ENCODE peak calls at places on chromosomes 6 and 20, in eight cellular contexts. G is psoas muscle; D is activated gamma-delta T cell treated with Interleukin-2 at 50 U/mL for 16 hours; K is fibroblast of gingiva; A is nucleus accumbens; I is KBM-7; T is activated CD4-positive, alpha-beta memory T cell treated with anti-CD3 and anti-CD28 coated beads, Interleukin-2, amount 10 ng/mL, durations not matched to agents 7 days and 5 days; X is endodermal cell. L is an unnamed sample.

GRCh38 chr6:44178424-44179071 is 19.9 kb downstream of the CAPN11 start:
- DNase-seq in G (no peak), D (no peak), K (no peak), A (no peak), I (no peak), T (no peak), X (no peak), L (no peak)

GRCh38 chr20:32982617-32983458 is 21.4 kb downstream of the SUN5 start:
- DNase-seq in G (no peak), D (no peak), K (no peak), A (no peak), I (no peak), T (no peak), X (no peak), L (no peak)

GRCh38 chr20:8464368-8464767 is 332.3 kb downstream of the PLCB1 start:
- DNase-seq in G (no peak), D (no peak), K (no peak), A (no peak), I (no peak), T (no peak), X (no peak), L (no peak)

GRCh38 chr20:13260620-13261279 is 39.7 kb downstream of the ISM1 start:
- DNase-seq in G (no peak), D (no peak), K (peak), A (no peak), I (no peak), T (no peak), X (no peak), L (no peak)

GRCh38 chr20:61185841-61186601 is 66.0 kb upstream of the CDH4 start:
- DNase-seq in G (no peak), D (no peak), K (peak), A (no peak), I (no peak), T (no peak), X (no peak), L (no peak)

GRCh38 chr6:167846997-167847606 is 20.4 kb downstream of the AFDN start:
- DNase-seq in G (no peak), D (no peak), K (no peak), A (no peak), I (no peak), T (no peak), X (no peak), L (no peak)

GRCh38 chr6:136677344-136677743 is 114.9 kb downstream of the MAP3K5 start:
- DNase-seq in G (no peak), D (no peak), K (no peak), A (no peak), I (no peak), T (no peak), X (no peak), L (no peak)

GRCh38 chr20:47727909-47728361 is 57.3 kb downstream of the SULF2 start:
- DNase-seq in G (no peak), D (no peak), K (no peak), A (peak), I (no peak), T (no peak), X (no peak), L (no peak)

GRCh38 chr6:144953552-144954240 is 668.6 kb downstream of the UTRN start:
- DNase-seq in G (no peak), D (no peak), K (peak), A (no peak), I (no peak), T (no peak), X (no peak), L (no peak)

GRCh38 chr6:77879527-77879926 is 226.7 kb downstream of the MEI4 start:
- DNase-seq in G (no peak), D (no peak), K (no peak), A (no peak), I (no peak), T (no peak), X (no peak), L (no peak)

GRCh38 chr6:53179961-53180651 is 31.5 kb upstream of the GCM1 start:
- DNase-seq in G (no peak), D (peak), K (no peak), A (no peak), I (peak), T (no peak), X (no peak), L (peak)

GRCh38 chr6:109240370-109241084 is 141.7 kb downstream of the CD164 start:
- DNase-seq in G (no peak), D (no peak), K (peak), A (no peak), I (peak), T (no peak), X (no peak), L (no peak)

GRCh38 chr6:73264446-73264845 is 1.4 kb upstream of the KHDC1 start:
- DNase-seq in G (no peak), D (no peak), K (no peak), A (no peak), I (no peak), T (no peak), X (no peak), L (peak)

GRCh38 chr6:46128476-46128875 is 1.3 kb upstream of the ENPP4 start:
- DNase-seq in G (no peak), D (no peak), K (no peak), A (no peak), I (no peak), T (no peak), X (no peak), L (no peak)

GRCh38 chr6:21201673-21202430 is 391.7 kb upstream of the SOX4 start:
- DNase-seq in G (no peak), D (no peak), K (no peak), A (no peak), I (no peak), T (no peak), X (no peak), L (no peak)

GRCh38 chr6:118705799-118706481 is 54.5 kb upstream of the CEP85L start:
- DNase-seq in G (peak), D (peak), K (peak), A (no peak), I (peak), T (peak), X (peak), L (no peak)

GRCh38 chr20:62316331-62317166 is 13.8 kb downstream of the ADRM1 start:
- DNase-seq in G (no peak), D (no peak), K (no peak), A (no peak), I (no peak), T (no peak), X (no peak), L (peak)

GRCh38 chr6:125749112-125749863 is at the start of gene HEY2:
- DNase-seq in G (peak), D (peak), K (peak), A (peak), I (peak), T (peak), X (peak), L (peak)

GRCh38 chr6:19663479-19663878 is 173.7 kb upstream of the ID4 start:
- DNase-seq in G (no peak), D (no peak), K (no peak), A (no peak), I (no peak), T (no peak), X (no peak), L (no peak)

GRCh38 chr20:5234978-5235377 is 81.8 kb downstream of the PROKR2 start:
- DNase-seq in G (no peak), D (no peak), K (no peak), A (no peak), I (no peak), T (no peak), X (no peak), L (no peak)

GRCh38 chr20:58389968-58390658 is 1.1 kb downstream of the VAPB start:
- DNase-seq in G (no peak), D (no peak), K (no peak), A (no peak), I (no peak), T (no peak), X (no peak), L (no peak)

GRCh38 chr20:31617432-31618104 is 12.5 kb downstream of the ID1 start:
- DNase-seq in G (no peak), D (no peak), K (no peak), A (no peak), I (peak), T (no peak), X (no peak), L (no peak)

GRCh38 chr20:19519461-19519860 is 238.6 kb upstream of the RIN2 start:
- DNase-seq in G (no peak), D (no peak), K (no peak), A (no peak), I (no peak), T (no peak), X (no peak), L (no peak)

GRCh38 chr20:7375905-7376304 is 564.4 kb downstream of the HAO1 start:
- DNase-seq in G (no peak), D (no peak), K (no peak), A (no peak), I (peak), T (no peak), X (no peak), L (no peak)

GRCh38 chr6:48084201-48084600 is 26.8 kb downstream of the PTCHD4 start:
- DNase-seq in G (no peak), D (no peak), K (no peak), A (no peak), I (no peak), T (no peak), X (no peak), L (no peak)

GRCh38 chr6:71892641-71893040 is 6.3 kb downstream of the RIMS1 start:
- DNase-seq in G (no peak), D (no peak), K (no peak), A (no peak), I (no peak), T (no peak), X (no peak), L (no peak)

GRCh38 chr6:170227996-170228550 is 62.8 kb downstream of the DLL1 start:
- DNase-seq in G (no peak), D (no peak), K (no peak), A (no peak), I (no peak), T (no peak), X (no peak), L (no peak)